ENCODE peak calls at places on chromosomes 12 and 14, in seven cellular contexts. D is cardiac muscle cell, Y is tibial artery, J is uterus, R is ascending aorta, B is adipocyte, L is ovary. Q is an unnamed sample.

GRCh38 chr14:104708606-104709268 is 15.3 kb upstream of the ADSS1 start:
- DNase-seq in D (peak; percentile 73), Y (peak; percentile 58), J (peak; percentile 71), R (no peak), B (peak; percentile 76), L (peak; percentile 72), Q (peak; percentile 31)

GRCh38 chr12:63844391-63845341 is at the start of gene SRGAP1:
- DNase-seq in D (peak; percentile 63), Y (peak; percentile 76), J (peak; percentile 74), R (no peak), B (peak; percentile 88), L (peak; percentile 78), Q (peak; percentile 77)

GRCh38 chr12:19421503-19422282 is 17.6 kb upstream of the AEBP2 start:
- DNase-seq in D (no peak), Y (no peak), J (no peak), R (no peak), B (no peak), L (no peak), Q (no peak)

GRCh38 chr12:47337581-47337980 is 257.8 kb upstream of the AMIGO2 start:
- DNase-seq in D (no peak), Y (no peak), J (no peak), R (no peak), B (no peak), L (no peak), Q (no peak)

GRCh38 chr12:120710805-120711296 is 593 bp downstream of the UNC119B start:
- DNase-seq in D (peak; percentile 58), Y (no peak), J (peak; percentile 27), R (no peak), B (peak; percentile 35), L (peak; percentile 39), Q (no peak)

GRCh38 chr12:124568431-124569374 is 1.3 kb upstream of the NCOR2 start:
- DNase-seq in D (peak; percentile 27), Y (peak; percentile 86), J (peak; percentile 83), R (peak; percentile 39), B (peak; percentile 92), L (peak; percentile 85), Q (peak; percentile 21)

GRCh38 chr14:54866588-54866987 is 36.0 kb downstream of the GCH1 start:
- DNase-seq in D (no peak), Y (no peak), J (no peak), R (no peak), B (no peak), L (no peak), Q (no peak)

GRCh38 chr14:56949828-56950227 is 139.5 kb upstream of the OTX2 start:
- DNase-seq in D (no peak), Y (no peak), J (no peak), R (no peak), B (no peak), L (peak; percentile 29), Q (no peak)

GRCh38 chr12:129772463-129773169 is 131.2 kb downstream of the TMEM132D start:
- DNase-seq in D (no peak), Y (no peak), J (no peak), R (no peak), B (peak; percentile 69), L (no peak), Q (no peak)

GRCh38 chr12:90203556-90203955 is 494.9 kb upstream of the ATP2B1 start:
- DNase-seq in D (no peak), Y (no peak), J (no peak), R (no peak), B (no peak), L (no peak), Q (no peak)

GRCh38 chr12:93790472-93791152 is 113.4 kb downstream of the CRADD start:
- DNase-seq in D (no peak), Y (no peak), J (no peak), R (no peak), B (peak; percentile 55), L (no peak), Q (no peak)

GRCh38 chr12:16553457-16553856 is 52.5 kb downstream of the LMO3 start:
- DNase-seq in D (no peak), Y (no peak), J (no peak), R (no peak), B (no peak), L (no peak), Q (no peak)

GRCh38 chr14:75044322-75044721 is 6.9 kb downstream of the MLH3 start:
- DNase-seq in D (no peak), Y (no peak), J (no peak), R (no peak), B (peak; percentile 65), L (no peak), Q (no peak)

GRCh38 chr12:52829986-52830385 is 4.1 kb downstream of the KRT79 start:
- DNase-seq in D (no peak), Y (no peak), J (no peak), R (no peak), B (no peak), L (no peak), Q (no peak)
- H3K4me3 ChIP-seq in D (no peak overlapping the region), Y (no peak overlapping the region), J (no peak overlapping the region), R (no peak overlapping the region), B (no peak overlapping the region), L (no peak overlapping the region), Q (no peak overlapping the region)

DNA sequence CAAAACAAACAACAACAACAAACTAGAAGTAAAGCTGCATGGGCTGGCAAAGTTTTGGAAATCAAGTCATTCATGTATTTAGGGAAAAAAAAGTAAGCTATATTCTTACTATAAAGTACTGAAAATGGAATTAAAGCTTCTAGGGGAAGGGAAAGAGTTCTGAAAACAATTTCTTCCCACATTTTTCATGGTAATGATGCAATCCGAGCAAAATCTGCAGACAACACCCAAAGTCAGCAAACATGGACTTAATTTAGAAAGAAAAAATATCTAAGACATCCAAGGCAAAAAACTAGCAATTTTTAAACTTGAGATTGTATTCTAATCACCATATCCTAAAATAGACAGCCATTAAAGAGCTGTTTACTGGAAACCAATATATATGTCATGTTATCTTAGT is 86.3 kb downstream of the LRP6 start:
- DNase-seq in D (no peak), Y (no peak), J (no peak), R (no peak), B (peak; percentile 72), L (no peak), Q (no peak)
- H3K9me3 ChIP-seq in D (no peaks in the 10 kb centered on the region), Y (no peaks in the 10 kb centered on the region), J (no peaks in the 10 kb centered on the region), R (no peaks in the 10 kb centered on the region), B (no peaks in the 10 kb centered on the region), L (no peaks in the 10 kb centered on the region), Q (no peaks in the 10 kb centered on the region)

GRCh38 chr14:21399311-21399870 is 15.6 kb upstream of the SUPT16H start:
- DNase-seq in D (no peak), Y (no peak), J (no peak), R (no peak), B (no peak), L (no peak), Q (no peak)
- H3K36me3 ChIP-seq in D (peaks cover 94% of the 10 kb centered on the region), Y (peaks cover 100% of the 10 kb centered on the region), J (no peaks in the 10 kb centered on the region), R (peaks cover 100% of the 10 kb centered on the region), B (peaks cover 92% of the 10 kb centered on the region), L (no peaks in the 10 kb centered on the region), Q (peaks cover 96% of the 10 kb centered on the region)

GRCh38 chr12:100718212-100718611 is 76.4 kb upstream of the ANO4 start:
- DNase-seq in D (peak; percentile 13), Y (no peak), J (no peak), R (no peak), B (peak; percentile 29), L (no peak), Q (peak; percentile 55)

GRCh38 chr12:100716658-100716948 is 78.0 kb upstream of the ANO4 start:
- DNase-seq in D (no peak), Y (no peak), J (no peak), R (no peak), B (no peak), L (no peak), Q (peak; percentile 28)

GRCh38 chr12:100717733-100718067 is 76.9 kb upstream of the ANO4 start:
- DNase-seq in D (peak; percentile 6), Y (no peak), J (no peak), R (no peak), B (peak; percentile 25), L (no peak), Q (no peak)

GRCh38 chr12:100715976-100716657 is 78.5 kb upstream of the ANO4 start:
- DNase-seq in D (no peak), Y (no peak), J (no peak), R (no peak), B (no peak), L (no peak), Q (no peak)

GRCh38 chr12:100716949-100717732 is 77.4 kb upstream of the ANO4 start:
- DNase-seq in D (peak; percentile 71), Y (no peak), J (no peak), R (no peak), B (peak; percentile 67), L (no peak), Q (peak; percentile 80)
- H3K4me3 ChIP-seq in D (peak overlapping the region; percentile 37), Y (peak overlapping the region; percentile 32), J (no peak overlapping the region), R (peak overlapping the region; percentile 54), B (peak overlapping the region; percentile 77), L (peak overlapping the region; percentile 23), Q (peak overlapping the region; percentile 57)

DNA sequence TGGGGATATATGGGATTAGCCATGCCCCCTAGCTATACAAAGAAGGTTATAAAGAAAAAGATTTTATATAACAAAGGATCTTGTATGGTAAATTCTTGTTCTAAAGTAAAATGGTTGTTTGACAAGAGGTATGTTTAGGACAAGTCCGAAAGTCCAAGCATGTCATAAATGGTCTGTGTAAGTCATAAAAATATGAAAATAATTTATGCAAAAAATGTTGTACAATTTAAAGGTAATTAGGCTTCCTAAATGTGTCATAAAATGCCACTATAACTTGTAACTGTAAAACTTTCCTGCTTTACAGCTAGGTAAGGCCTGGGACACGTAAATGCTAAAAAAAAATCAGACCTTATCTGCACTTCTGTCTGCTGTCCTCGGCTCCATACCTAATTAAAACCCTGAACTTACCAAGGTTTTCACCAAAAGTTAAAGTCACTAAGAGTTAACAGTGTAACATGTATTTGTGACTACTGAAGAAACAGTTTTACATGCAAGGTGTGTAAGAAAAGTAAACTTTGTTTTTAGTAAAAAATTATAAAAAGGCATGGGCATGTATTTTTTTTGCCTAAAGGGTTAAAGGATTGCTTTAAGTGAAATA is 110.0 kb upstream of the RESF1 start:
- DNase-seq in D (peak; percentile 35), Y (no peak), J (no peak), R (no peak), B (peak; percentile 6), L (no peak), Q (no peak)
- H3K9me3 ChIP-seq in D (peaks cover 6% of the 10 kb centered on the region), Y (no peaks in the 10 kb centered on the region), J (no peaks in the 10 kb centered on the region), R (peaks cover 23% of the 10 kb centered on the region), B (peaks cover 54% of the 10 kb centered on the region), L (no peaks in the 10 kb centered on the region), Q (peaks cover 6% of the 10 kb centered on the region)

GRCh38 chr12:79874665-79875064 is 60.2 kb downstream of the PPP1R12A start:
- DNase-seq in D (no peak), Y (no peak), J (no peak), R (no peak), B (no peak), L (no peak), Q (no peak)

GRCh38 chr12:79871621-79872020 is 63.3 kb downstream of the PPP1R12A start:
- DNase-seq in D (no peak), Y (no peak), J (no peak), R (no peak), B (no peak), L (no peak), Q (no peak)

GRCh38 chr12:79877246-79877645 is 57.7 kb downstream of the PPP1R12A start:
- DNase-seq in D (no peak), Y (no peak), J (no peak), R (no peak), B (no peak), L (no peak), Q (no peak)

DNA sequence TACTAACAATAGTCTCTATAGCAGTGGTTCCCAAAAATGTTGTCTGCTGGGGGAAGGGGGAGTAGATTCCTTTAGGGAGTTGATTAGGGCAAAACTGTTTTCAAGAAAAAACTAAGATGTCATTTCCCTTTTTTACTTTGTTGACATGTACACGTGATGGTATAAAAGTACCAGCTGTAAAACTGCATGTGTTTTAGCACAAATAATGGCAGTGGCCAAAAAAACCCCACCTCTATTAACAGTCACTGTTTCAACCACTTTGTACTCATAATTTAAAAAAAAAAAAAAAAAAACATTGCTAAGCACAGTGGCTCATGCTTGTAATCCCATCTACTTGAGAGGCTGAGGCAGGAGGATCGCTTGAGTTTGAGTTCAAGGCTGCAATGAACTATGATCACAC is 61.7 kb downstream of the PPP1R12A start:
- DNase-seq in D (no peak), Y (no peak), J (no peak), R (no peak), B (no peak), L (no peak), Q (no peak)
- H3K36me3 ChIP-seq in D (peaks cover 20% of the 10 kb centered on the region), Y (no peaks in the 10 kb centered on the region), J (no peaks in the 10 kb centered on the region), R (peaks cover 2% of the 10 kb centered on the region), B (peaks cover 30% of the 10 kb centered on the region), L (no peaks in the 10 kb centered on the region), Q (peaks cover 4% of the 10 kb centered on the region)

Q was measured in HAP-1.